ENCODE peak calls at places on chromosome 12, in ten cellular contexts. One of them, this sample, is unnamed.

GRCh38 chr12:32568241-32568640 is 110.9 kb upstream of the DNM1L start:
- DNase-seq in activated CD4-positive, alpha-beta memory T cell treated with anti-CD3 and anti-CD28 coated beads, Interleukin-2, amount 10 ng/mL, durations not matched to agents 7 days and 5 days: no peak
- DNase-seq in NCI-H1105 treated with DMSO at 0.1 percent for 48 hours: peak
- DNase-seq in adipocyte: peak
- DNase-seq in GM04504: peak
- DNase-seq in C1 segment of cervical spinal cord: no peak
- DNase-seq in epithelial cell of esophagus: peak
- DNase-seq in right cardiac atrium: no peak
- DNase-seq in skeletal muscle cell: peak
- DNase-seq in hippocampal formation: peak
- DNase-seq in this sample: peak

GRCh38 chr12:15522574-15523187 is 200.4 kb downstream of the PTPRO start:
- DNase-seq in GM04504: no peak
- DNase-seq in epithelial cell of esophagus: peak
- DNase-seq in adipocyte: peak
- DNase-seq in NCI-H1105 treated with DMSO at 0.1 percent for 48 hours: peak
- DNase-seq in skeletal muscle cell: no peak
- DNase-seq in activated CD4-positive, alpha-beta memory T cell treated with anti-CD3 and anti-CD28 coated beads, Interleukin-2, amount 10 ng/mL, durations not matched to agents 7 days and 5 days: no peak
- DNase-seq in right cardiac atrium: no peak
- DNase-seq in C1 segment of cervical spinal cord: no peak
- DNase-seq in hippocampal formation: peak
- DNase-seq in this sample: peak

GRCh38 chr12:67269632-67270578 is 747 bp downstream of the CAND1 start:
- DNase-seq in activated CD4-positive, alpha-beta memory T cell treated with anti-CD3 and anti-CD28 coated beads, Interleukin-2, amount 10 ng/mL, durations not matched to agents 7 days and 5 days: peak
- DNase-seq in NCI-H1105 treated with DMSO at 0.1 percent for 48 hours: peak
- DNase-seq in adipocyte: peak
- DNase-seq in epithelial cell of esophagus: peak
- DNase-seq in hippocampal formation: peak
- DNase-seq in C1 segment of cervical spinal cord: peak
- DNase-seq in right cardiac atrium: peak
- DNase-seq in skeletal muscle cell: no peak
- DNase-seq in GM04504: peak
- DNase-seq in this sample: peak

GRCh38 chr12:75756112-75756511 is 244.7 kb upstream of the KRR1 start:
- DNase-seq in GM04504: no peak
- DNase-seq in right cardiac atrium: no peak
- DNase-seq in epithelial cell of esophagus: no peak
- DNase-seq in adipocyte: no peak
- DNase-seq in activated CD4-positive, alpha-beta memory T cell treated with anti-CD3 and anti-CD28 coated beads, Interleukin-2, amount 10 ng/mL, durations not matched to agents 7 days and 5 days: no peak
- DNase-seq in hippocampal formation: no peak
- DNase-seq in NCI-H1105 treated with DMSO at 0.1 percent for 48 hours: no peak
- DNase-seq in skeletal muscle cell: no peak
- DNase-seq in C1 segment of cervical spinal cord: no peak
- DNase-seq in this sample: no peak

GRCh38 chr12:153080-153746 is 60.7 kb downstream of the SLC6A12 start:
- DNase-seq in hippocampal formation: no peak
- DNase-seq in NCI-H1105 treated with DMSO at 0.1 percent for 48 hours: peak
- DNase-seq in GM04504: no peak
- DNase-seq in adipocyte: peak
- DNase-seq in C1 segment of cervical spinal cord: no peak
- DNase-seq in right cardiac atrium: peak
- DNase-seq in skeletal muscle cell: no peak
- DNase-seq in epithelial cell of esophagus: peak
- DNase-seq in activated CD4-positive, alpha-beta memory T cell treated with anti-CD3 and anti-CD28 coated beads, Interleukin-2, amount 10 ng/mL, durations not matched to agents 7 days and 5 days: peak
- DNase-seq in this sample: peak

GRCh38 chr12:114762490-114763110 is 78.6 kb upstream of the TBX3 start:
- DNase-seq in NCI-H1105 treated with DMSO at 0.1 percent for 48 hours: no peak
- DNase-seq in skeletal muscle cell: peak
- DNase-seq in activated CD4-positive, alpha-beta memory T cell treated with anti-CD3 and anti-CD28 coated beads, Interleukin-2, amount 10 ng/mL, durations not matched to agents 7 days and 5 days: no peak
- DNase-seq in hippocampal formation: no peak
- DNase-seq in right cardiac atrium: peak
- DNase-seq in epithelial cell of esophagus: no peak
- DNase-seq in GM04504: no peak
- DNase-seq in C1 segment of cervical spinal cord: no peak
- DNase-seq in adipocyte: no peak
- DNase-seq in this sample: no peak

GRCh38 chr12:26704684-26705475 is 128.1 kb downstream of the ITPR2 start:
- DNase-seq in activated CD4-positive, alpha-beta memory T cell treated with anti-CD3 and anti-CD28 coated beads, Interleukin-2, amount 10 ng/mL, durations not matched to agents 7 days and 5 days: no peak
- DNase-seq in right cardiac atrium: no peak
- DNase-seq in hippocampal formation: no peak
- DNase-seq in adipocyte: peak
- DNase-seq in C1 segment of cervical spinal cord: no peak
- DNase-seq in NCI-H1105 treated with DMSO at 0.1 percent for 48 hours: no peak
- DNase-seq in skeletal muscle cell: no peak
- DNase-seq in GM04504: no peak
- DNase-seq in epithelial cell of esophagus: no peak
- DNase-seq in this sample: no peak

GRCh38 chr12:42565001-42565400 is 24.5 kb downstream of the PRICKLE1 start:
- DNase-seq in C1 segment of cervical spinal cord: no peak
- DNase-seq in GM04504: no peak
- DNase-seq in adipocyte: no peak
- DNase-seq in epithelial cell of esophagus: no peak
- DNase-seq in skeletal muscle cell: no peak
- DNase-seq in activated CD4-positive, alpha-beta memory T cell treated with anti-CD3 and anti-CD28 coated beads, Interleukin-2, amount 10 ng/mL, durations not matched to agents 7 days and 5 days: no peak
- DNase-seq in right cardiac atrium: no peak
- DNase-seq in NCI-H1105 treated with DMSO at 0.1 percent for 48 hours: no peak
- DNase-seq in hippocampal formation: no peak
- DNase-seq in this sample: no peak

GRCh38 chr12:104750061-104750460 is 208.0 kb downstream of the SLC41A2 start:
- DNase-seq in adipocyte: peak
- DNase-seq in activated CD4-positive, alpha-beta memory T cell treated with anti-CD3 and anti-CD28 coated beads, Interleukin-2, amount 10 ng/mL, durations not matched to agents 7 days and 5 days: no peak
- DNase-seq in GM04504: peak
- DNase-seq in skeletal muscle cell: peak
- DNase-seq in NCI-H1105 treated with DMSO at 0.1 percent for 48 hours: no peak
- DNase-seq in right cardiac atrium: no peak
- DNase-seq in epithelial cell of esophagus: peak
- DNase-seq in C1 segment of cervical spinal cord: no peak
- DNase-seq in hippocampal formation: no peak
- DNase-seq in this sample: no peak

GRCh38 chr12:100851637-100852036 is 57.1 kb downstream of the ANO4 start:
- DNase-seq in NCI-H1105 treated with DMSO at 0.1 percent for 48 hours: no peak
- DNase-seq in skeletal muscle cell: no peak
- DNase-seq in C1 segment of cervical spinal cord: no peak
- DNase-seq in hippocampal formation: no peak
- DNase-seq in adipocyte: no peak
- DNase-seq in GM04504: no peak
- DNase-seq in right cardiac atrium: no peak
- DNase-seq in epithelial cell of esophagus: no peak
- DNase-seq in activated CD4-positive, alpha-beta memory T cell treated with anti-CD3 and anti-CD28 coated beads, Interleukin-2, amount 10 ng/mL, durations not matched to agents 7 days and 5 days: no peak
- DNase-seq in this sample: no peak

GRCh38 chr12:16553457-16553856 is 52.5 kb downstream of the LMO3 start:
- DNase-seq in NCI-H1105 treated with DMSO at 0.1 percent for 48 hours: no peak
- DNase-seq in epithelial cell of esophagus: peak
- DNase-seq in C1 segment of cervical spinal cord: no peak
- DNase-seq in right cardiac atrium: no peak
- DNase-seq in activated CD4-positive, alpha-beta memory T cell treated with anti-CD3 and anti-CD28 coated beads, Interleukin-2, amount 10 ng/mL, durations not matched to agents 7 days and 5 days: no peak
- DNase-seq in adipocyte: no peak
- DNase-seq in skeletal muscle cell: peak
- DNase-seq in hippocampal formation: no peak
- DNase-seq in GM04504: no peak
- DNase-seq in this sample: no peak

GRCh38 chr12:15863984-15864383 is 18.2 kb upstream of the STRAP start:
- DNase-seq in right cardiac atrium: no peak
- DNase-seq in NCI-H1105 treated with DMSO at 0.1 percent for 48 hours: no peak
- DNase-seq in activated CD4-positive, alpha-beta memory T cell treated with anti-CD3 and anti-CD28 coated beads, Interleukin-2, amount 10 ng/mL, durations not matched to agents 7 days and 5 days: no peak
- DNase-seq in epithelial cell of esophagus: no peak
- DNase-seq in GM04504: no peak
- DNase-seq in skeletal muscle cell: no peak
- DNase-seq in adipocyte: no peak
- DNase-seq in hippocampal formation: no peak
- DNase-seq in C1 segment of cervical spinal cord: no peak
- DNase-seq in this sample: no peak

GRCh38 chr12:115260807-115261161 is 576.8 kb upstream of the TBX3 start:
- DNase-seq in right cardiac atrium: no peak
- DNase-seq in hippocampal formation: no peak
- DNase-seq in epithelial cell of esophagus: no peak
- DNase-seq in C1 segment of cervical spinal cord: no peak
- DNase-seq in skeletal muscle cell: no peak
- DNase-seq in NCI-H1105 treated with DMSO at 0.1 percent for 48 hours: no peak
- DNase-seq in GM04504: no peak
- DNase-seq in adipocyte: no peak
- DNase-seq in activated CD4-positive, alpha-beta memory T cell treated with anti-CD3 and anti-CD28 coated beads, Interleukin-2, amount 10 ng/mL, durations not matched to agents 7 days and 5 days: no peak
- DNase-seq in this sample: no peak

GRCh38 chr12:55681142-55682077 is 26.3 kb downstream of the ITGA7 start:
- DNase-seq in NCI-H1105 treated with DMSO at 0.1 percent for 48 hours: peak
- DNase-seq in skeletal muscle cell: peak
- DNase-seq in activated CD4-positive, alpha-beta memory T cell treated with anti-CD3 and anti-CD28 coated beads, Interleukin-2, amount 10 ng/mL, durations not matched to agents 7 days and 5 days: no peak
- DNase-seq in hippocampal formation: no peak
- DNase-seq in right cardiac atrium: peak
- DNase-seq in GM04504: peak
- DNase-seq in epithelial cell of esophagus: peak
- DNase-seq in adipocyte: peak
- DNase-seq in C1 segment of cervical spinal cord: no peak
- DNase-seq in this sample: peak

GRCh38 chr12:59626382-59626781 is 30.6 kb downstream of the SLC16A7 start:
- DNase-seq in epithelial cell of esophagus: peak
- DNase-seq in C1 segment of cervical spinal cord: no peak
- DNase-seq in GM04504: peak
- DNase-seq in skeletal muscle cell: no peak
- DNase-seq in hippocampal formation: no peak
- DNase-seq in right cardiac atrium: no peak
- DNase-seq in activated CD4-positive, alpha-beta memory T cell treated with anti-CD3 and anti-CD28 coated beads, Interleukin-2, amount 10 ng/mL, durations not matched to agents 7 days and 5 days: no peak
- DNase-seq in adipocyte: peak
- DNase-seq in NCI-H1105 treated with DMSO at 0.1 percent for 48 hours: no peak
- DNase-seq in this sample: peak

GRCh38 chr12:10722905-10723866 is at the start of gene YBX3:
- DNase-seq in adipocyte: peak
- DNase-seq in activated CD4-positive, alpha-beta memory T cell treated with anti-CD3 and anti-CD28 coated beads, Interleukin-2, amount 10 ng/mL, durations not matched to agents 7 days and 5 days: peak
- DNase-seq in NCI-H1105 treated with DMSO at 0.1 percent for 48 hours: peak
- DNase-seq in right cardiac atrium: peak
- DNase-seq in hippocampal formation: peak
- DNase-seq in GM04504: peak
- DNase-seq in skeletal muscle cell: peak
- DNase-seq in epithelial cell of esophagus: peak
- DNase-seq in C1 segment of cervical spinal cord: peak
- DNase-seq in this sample: peak

GRCh38 chr12:67764946-67765619 is 116.5 kb downstream of the DYRK2 start:
- DNase-seq in adipocyte: no peak
- DNase-seq in GM04504: no peak
- DNase-seq in hippocampal formation: no peak
- DNase-seq in right cardiac atrium: no peak
- DNase-seq in C1 segment of cervical spinal cord: no peak
- DNase-seq in NCI-H1105 treated with DMSO at 0.1 percent for 48 hours: peak
- DNase-seq in activated CD4-positive, alpha-beta memory T cell treated with anti-CD3 and anti-CD28 coated beads, Interleukin-2, amount 10 ng/mL, durations not matched to agents 7 days and 5 days: no peak
- DNase-seq in epithelial cell of esophagus: no peak
- DNase-seq in skeletal muscle cell: no peak
- DNase-seq in this sample: no peak

GRCh38 chr12:80939231-80939950 is 1.7 kb upstream of the LIN7A start:
- DNase-seq in hippocampal formation: no peak
- DNase-seq in activated CD4-positive, alpha-beta memory T cell treated with anti-CD3 and anti-CD28 coated beads, Interleukin-2, amount 10 ng/mL, durations not matched to agents 7 days and 5 days: no peak
- DNase-seq in adipocyte: no peak
- DNase-seq in epithelial cell of esophagus: no peak
- DNase-seq in GM04504: no peak
- DNase-seq in skeletal muscle cell: peak
- DNase-seq in right cardiac atrium: no peak
- DNase-seq in NCI-H1105 treated with DMSO at 0.1 percent for 48 hours: no peak
- DNase-seq in C1 segment of cervical spinal cord: no peak
- DNase-seq in this sample: no peak

GRCh38 chr12:13223941-13224340 is 27.4 kb downstream of the EMP1 start:
- DNase-seq in hippocampal formation: no peak
- DNase-seq in NCI-H1105 treated with DMSO at 0.1 percent for 48 hours: no peak
- DNase-seq in activated CD4-positive, alpha-beta memory T cell treated with anti-CD3 and anti-CD28 coated beads, Interleukin-2, amount 10 ng/mL, durations not matched to agents 7 days and 5 days: no peak
- DNase-seq in right cardiac atrium: no peak
- DNase-seq in epithelial cell of esophagus: no peak
- DNase-seq in skeletal muscle cell: no peak
- DNase-seq in GM04504: no peak
- DNase-seq in C1 segment of cervical spinal cord: no peak
- DNase-seq in adipocyte: peak
- DNase-seq in this sample: no peak

GRCh38 chr12:97556201-97556824 is 93.7 kb downstream of the RMST start:
- DNase-seq in right cardiac atrium: peak
- DNase-seq in epithelial cell of esophagus: no peak
- DNase-seq in skeletal muscle cell: no peak
- DNase-seq in activated CD4-positive, alpha-beta memory T cell treated with anti-CD3 and anti-CD28 coated beads, Interleukin-2, amount 10 ng/mL, durations not matched to agents 7 days and 5 days: no peak
- DNase-seq in C1 segment of cervical spinal cord: no peak
- DNase-seq in NCI-H1105 treated with DMSO at 0.1 percent for 48 hours: peak
- DNase-seq in hippocampal formation: no peak
- DNase-seq in GM04504: no peak
- DNase-seq in adipocyte: peak
- DNase-seq in this sample: no peak

GRCh38 chr12:32445356-32445755 is 46.0 kb downstream of the FGD4 start:
- DNase-seq in skeletal muscle cell: no peak
- DNase-seq in activated CD4-positive, alpha-beta memory T cell treated with anti-CD3 and anti-CD28 coated beads, Interleukin-2, amount 10 ng/mL, durations not matched to agents 7 days and 5 days: no peak
- DNase-seq in hippocampal formation: no peak
- DNase-seq in epithelial cell of esophagus: no peak
- DNase-seq in GM04504: no peak
- DNase-seq in NCI-H1105 treated with DMSO at 0.1 percent for 48 hours: no peak
- DNase-seq in right cardiac atrium: no peak
- DNase-seq in adipocyte: no peak
- DNase-seq in C1 segment of cervical spinal cord: no peak
- DNase-seq in this sample: no peak

GRCh38 chr12:131038159-131038558 is 84.5 kb downstream of the ADGRD1 start:
- DNase-seq in NCI-H1105 treated with DMSO at 0.1 percent for 48 hours: no peak
- DNase-seq in activated CD4-positive, alpha-beta memory T cell treated with anti-CD3 and anti-CD28 coated beads, Interleukin-2, amount 10 ng/mL, durations not matched to agents 7 days and 5 days: no peak
- DNase-seq in adipocyte: no peak
- DNase-seq in right cardiac atrium: peak
- DNase-seq in C1 segment of cervical spinal cord: no peak
- DNase-seq in skeletal muscle cell: no peak
- DNase-seq in hippocampal formation: no peak
- DNase-seq in epithelial cell of esophagus: no peak
- DNase-seq in GM04504: no peak
- DNase-seq in this sample: no peak

GRCh38 chr12:58804749-58805148 is 115.6 kb downstream of the LRIG3 start:
- DNase-seq in skeletal muscle cell: no peak
- DNase-seq in activated CD4-positive, alpha-beta memory T cell treated with anti-CD3 and anti-CD28 coated beads, Interleukin-2, amount 10 ng/mL, durations not matched to agents 7 days and 5 days: no peak
- DNase-seq in hippocampal formation: no peak
- DNase-seq in GM04504: no peak
- DNase-seq in C1 segment of cervical spinal cord: no peak
- DNase-seq in NCI-H1105 treated with DMSO at 0.1 percent for 48 hours: no peak
- DNase-seq in epithelial cell of esophagus: peak
- DNase-seq in adipocyte: no peak
- DNase-seq in right cardiac atrium: no peak
- DNase-seq in this sample: peak

GRCh38 chr12:45577844-45578399 is 151.6 kb upstream of the ARID2 start:
- DNase-seq in C1 segment of cervical spinal cord: no peak
- DNase-seq in right cardiac atrium: no peak
- DNase-seq in hippocampal formation: no peak
- DNase-seq in skeletal muscle cell: no peak
- DNase-seq in GM04504: no peak
- DNase-seq in epithelial cell of esophagus: no peak
- DNase-seq in NCI-H1105 treated with DMSO at 0.1 percent for 48 hours: peak
- DNase-seq in adipocyte: peak
- DNase-seq in activated CD4-positive, alpha-beta memory T cell treated with anti-CD3 and anti-CD28 coated beads, Interleukin-2, amount 10 ng/mL, durations not matched to agents 7 days and 5 days: no peak
- DNase-seq in this sample: peak

GRCh38 chr12:18589316-18589715 is 148.5 kb downstream of the PLCZ1 start:
- DNase-seq in C1 segment of cervical spinal cord: no peak
- DNase-seq in activated CD4-positive, alpha-beta memory T cell treated with anti-CD3 and anti-CD28 coated beads, Interleukin-2, amount 10 ng/mL, durations not matched to agents 7 days and 5 days: no peak
- DNase-seq in skeletal muscle cell: no peak
- DNase-seq in adipocyte: peak
- DNase-seq in epithelial cell of esophagus: peak
- DNase-seq in GM04504: no peak
- DNase-seq in right cardiac atrium: no peak
- DNase-seq in hippocampal formation: no peak
- DNase-seq in NCI-H1105 treated with DMSO at 0.1 percent for 48 hours: no peak
- DNase-seq in this sample: peak

GRCh38 chr12:132413931-132414588 is 75.9 kb upstream of the FBRSL1 start:
- DNase-seq in NCI-H1105 treated with DMSO at 0.1 percent for 48 hours: peak
- DNase-seq in right cardiac atrium: peak
- DNase-seq in activated CD4-positive, alpha-beta memory T cell treated with anti-CD3 and anti-CD28 coated beads, Interleukin-2, amount 10 ng/mL, durations not matched to agents 7 days and 5 days: no peak
- DNase-seq in adipocyte: no peak
- DNase-seq in C1 segment of cervical spinal cord: no peak
- DNase-seq in epithelial cell of esophagus: no peak
- DNase-seq in hippocampal formation: no peak
- DNase-seq in skeletal muscle cell: no peak
- DNase-seq in GM04504: no peak
- DNase-seq in this sample: no peak